ENCODE peak calls at places on chromosome 7, in five cellular contexts. H is HFFc6, O is neural crest cell, W is neural progenitor cell, Z is upper lobe of right lung. P is an unnamed sample.
A peak's percentile ranks its signal among the peaks of the same experiment; 100 is the strongest.

GRCh38 chr7:4958477-4959301 is at the start of gene MMD2:
- DNase-seq in H (no peak), O (no peak), W (peak; percentile 70), Z (peak; percentile 46), P (no peak)

GRCh38 chr7:512541-513311 is 6.9 kb downstream of the PDGFA start:
- DNase-seq in H (no peak), O (no peak), W (no peak), Z (peak; percentile 94), P (no peak)

GRCh38 chr7:79137942-79138341 is 315.5 kb downstream of the MAGI2 start:
- DNase-seq in H (peak; percentile 79), O (no peak), W (no peak), Z (no peak), P (no peak)

GRCh38 chr7:29622335-29623265 is 59.0 kb downstream of the PRR15 start:
- DNase-seq in H (peak; percentile 94), O (no peak), W (no peak), Z (no peak), P (no peak)

GRCh38 chr7:27178366-27178765 is 4.2 kb upstream of the HOXA10 start:
- DNase-seq in H (no peak), O (no peak), W (no peak), Z (peak; percentile 17), P (no peak)

GRCh38 chr7:20064974-20065862 is 152.0 kb downstream of the MACC1 start:
- DNase-seq in H (peak; percentile 46), O (no peak), W (no peak), Z (no peak), P (peak; percentile 56)

GRCh38 chr7:138875794-138876193 is 77.8 kb upstream of the ATP6V0A4 start:
- DNase-seq in H (peak; percentile 92), O (no peak), W (no peak), Z (no peak), P (no peak)

GRCh38 chr7:148914208-148914777 is 30.2 kb upstream of the EZH2 start:
- DNase-seq in H (peak; percentile 35), O (no peak), W (no peak), Z (no peak), P (peak; percentile 32)

GRCh38 chr7:96331775-96332174 is 9.9 kb upstream of the SLC25A13 start:
- DNase-seq in H (no peak), O (no peak), W (no peak), Z (no peak), P (no peak)

GRCh38 chr7:45982912-45983719 is 62.0 kb upstream of the IGFBP3 start:
- DNase-seq in H (no peak), O (no peak), W (no peak), Z (no peak), P (no peak)

GRCh38 chr7:115851291-115851690 is 179.3 kb downstream of the TFEC start:
- DNase-seq in H (peak; percentile 44), O (no peak), W (peak; percentile 62), Z (no peak), P (no peak)

GRCh38 chr7:113197274-113197673 is 78.9 kb upstream of the SMIM30 start:
- DNase-seq in H (peak; percentile 78), O (no peak), W (no peak), Z (no peak), P (no peak)

GRCh38 chr7:104843198-104843597 is 170.8 kb upstream of the KMT2E start:
- DNase-seq in H (no peak), O (no peak), W (no peak), Z (no peak), P (no peak)

GRCh38 chr7:99267530-99268360 is 4.9 kb upstream of the MYH16 start:
- DNase-seq in H (peak; percentile 81), O (peak; percentile 19), W (no peak), Z (no peak), P (no peak)

GRCh38 chr7:136142583-136142982 is 165.4 kb upstream of the MTPN start:
- DNase-seq in H (no peak), O (no peak), W (no peak), Z (no peak), P (no peak)

GRCh38 chr7:155863721-155864151 is 51.5 kb upstream of the SHH start:
- DNase-seq in H (no peak), O (no peak), W (no peak), Z (no peak), P (no peak)

GRCh38 chr7:112080974-112081373 is 125.2 kb downstream of the DOCK4 start:
- DNase-seq in H (no peak), O (no peak), W (no peak), Z (no peak), P (no peak)

GRCh38 chr7:29310625-29311024 is 116.0 kb downstream of the CHN2 start:
- DNase-seq in H (no peak), O (no peak), W (no peak), Z (no peak), P (no peak)

GRCh38 chr7:46993396-46993795 is 588.5 kb downstream of the TNS3 start:
- DNase-seq in H (no peak), O (no peak), W (no peak), Z (no peak), P (no peak)

GRCh38 chr7:18541189-18541870 is 45.8 kb downstream of the HDAC9 start:
- DNase-seq in H (peak; percentile 88), O (no peak), W (no peak), Z (no peak), P (no peak)

GRCh38 chr7:45176886-45177731 is 19.5 kb downstream of the RAMP3 start:
- DNase-seq in H (no peak), O (no peak), W (no peak), Z (peak; percentile 53), P (no peak)

GRCh38 chr7:87148332-87148955 is 3.8 kb upstream of the DMTF1 start:
- DNase-seq in H (peak; percentile 37), O (no peak), W (peak; percentile 21), Z (no peak), P (peak; percentile 50)

GRCh38 chr7:128888039-128888755 is 22.3 kb downstream of the KCP start:
- DNase-seq in H (no peak), O (no peak), W (no peak), Z (peak; percentile 17), P (no peak)

GRCh38 chr7:138151731-138152577 is 75.7 kb downstream of the AKR1D1 start:
- DNase-seq in H (no peak), O (no peak), W (no peak), Z (no peak), P (no peak)

GRCh38 chr7:5637415-5637814 is 144.0 kb downstream of the RNF216 start:
- DNase-seq in H (no peak), O (no peak), W (no peak), Z (no peak), P (no peak)

GRCh38 chr7:75756340-75757297 is 15.4 kb downstream of the CCL26 start:
- DNase-seq in H (no peak), O (peak; percentile 8), W (peak; percentile 31), Z (no peak), P (peak; percentile 54)

GRCh38 chr7:81210092-81211064 is 291.5 kb upstream of the SEMA3C start:
- DNase-seq in H (peak; percentile 33), O (no peak), W (no peak), Z (no peak), P (no peak)

GRCh38 chr7:76073335-76073990 is 25.6 kb downstream of the MDH2 start:
- DNase-seq in H (no peak), O (no peak), W (peak; percentile 54), Z (no peak), P (no peak)

GRCh38 chr7:16171928-16172327 is 249.4 kb downstream of the CRPPA start:
- DNase-seq in H (no peak), O (no peak), W (no peak), Z (no peak), P (no peak)

GRCh38 chr7:107078517-107078966 is 34.0 kb downstream of the PRKAR2B start:
- DNase-seq in H (no peak), O (no peak), W (peak; percentile 47), Z (peak; percentile 68), P (no peak)

GRCh38 chr7:107394301-107394700 is 75.6 kb upstream of the GPR22 start:
- DNase-seq in H (peak; percentile 30), O (no peak), W (no peak), Z (no peak), P (no peak)

GRCh38 chr7:22866965-22867364 is 44.3 kb upstream of the TOMM7 start:
- DNase-seq in H (peak; percentile 84), O (no peak), W (no peak), Z (no peak), P (no peak)

DNA sequence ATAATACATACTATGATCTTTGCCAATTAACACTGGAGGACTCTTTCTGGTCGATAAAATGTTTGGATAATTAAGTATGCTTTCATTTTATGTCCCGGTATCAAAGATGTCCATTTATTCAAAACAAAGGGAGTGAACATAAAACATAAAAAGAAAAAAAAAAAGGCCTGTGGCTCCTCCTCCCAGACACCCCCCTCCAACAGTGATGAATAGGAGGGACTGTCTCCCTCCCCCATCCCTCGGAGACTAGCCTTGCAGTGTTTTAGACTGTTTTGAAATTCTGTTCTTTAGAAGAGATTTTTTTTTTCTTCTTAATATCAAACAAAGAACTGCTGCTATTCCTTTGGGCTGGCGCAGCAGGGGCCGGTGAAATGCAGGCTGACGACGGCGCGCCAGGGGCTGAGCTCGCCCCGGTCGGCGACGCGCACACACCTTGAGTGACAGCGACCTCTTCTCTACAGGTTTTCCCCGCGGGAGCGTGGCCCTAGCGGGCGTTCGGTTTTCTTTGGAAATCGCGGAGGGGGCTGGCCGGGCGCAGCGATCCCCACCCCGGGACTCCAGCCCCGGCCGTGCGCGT is at the start of gene LANCL2:
- DNase-seq in H (peak; percentile 1), O (no peak), W (peak; percentile 85), Z (no peak), P (no peak)
- TF ChIP-seq CTCF in H (no peak), O (no peak), W (no peak), Z (no peak), P (no peak)

GRCh38 chr7:38660427-38661099 is 29.4 kb upstream of the AMPH start:
- DNase-seq in H (peak; percentile 52), O (peak; percentile 17), W (peak; percentile 73), Z (no peak), P (peak; percentile 57)
- TF ChIP-seq CTCF in H (peak; percentile 85), O (peak; percentile 74), W (peak; percentile 85), Z (peak; percentile 59), P (peak; percentile 88)

GRCh38 chr7:101990811-101991418 is 173.5 kb downstream of the CUX1 start:
- DNase-seq in H (no peak), O (no peak), W (no peak), Z (no peak), P (peak; percentile 76)
- TF ChIP-seq CTCF in H (no peak), O (no peak), W (no peak), Z (no peak), P (no peak)

GRCh38 chr7:73737491-73738219 is 947 bp downstream of the ABHD11 start:
- DNase-seq in H (no peak), O (no peak), W (no peak), Z (no peak), P (peak; percentile 24)

GRCh38 chr7:73738612-73739386 is at the start of gene ABHD11:
- DNase-seq in H (peak; percentile 91), O (peak; percentile 98), W (peak; percentile 97), Z (peak; percentile 98), P (peak; percentile 100)

GRCh38 chr7:73735526-73735905 is 3.1 kb downstream of the ABHD11 start:
- DNase-seq in H (no peak), O (no peak), W (no peak), Z (no peak), P (no peak)

GRCh38 chr7:73738220-73738611 is 386 bp downstream of the ABHD11 start:
- DNase-seq in H (no peak), O (peak; percentile 26), W (peak; percentile 74), Z (peak; percentile 85), P (peak; percentile 86)

DNA sequence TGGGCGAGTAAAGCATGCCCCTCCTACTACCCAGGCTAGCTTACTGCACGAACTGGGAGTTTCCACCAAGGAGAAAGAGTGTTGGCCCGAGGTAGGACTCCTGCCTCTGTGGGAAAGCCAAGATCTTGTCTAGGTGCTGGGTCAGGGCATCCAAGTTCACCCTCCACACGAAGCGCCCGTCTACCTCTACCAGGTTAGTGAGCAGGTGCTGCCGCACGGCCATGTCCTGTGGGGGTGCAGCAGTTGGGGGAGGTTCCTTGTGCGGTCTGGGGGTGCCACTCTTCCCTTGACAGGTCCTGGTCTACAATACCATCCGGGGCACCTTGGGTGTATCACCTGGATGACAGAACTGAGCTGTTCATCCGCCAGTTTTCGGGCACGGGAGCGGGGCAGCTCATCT is 1.7 kb downstream of the ABHD11 start:
- DNase-seq in H (no peak), O (no peak), W (no peak), Z (no peak), P (no peak)
- TF ChIP-seq CTCF in H (no peak), O (no peak), W (no peak), Z (no peak), P (no peak)

P was measured in GM13977.